ENCODE peak calls at places on chromosome X, in nine cellular contexts. R, D, P, Z, O, I, Y, C and G are unnamed samples.

GRCh38 chrX:32745323-32745722 is 466.0 kb downstream of the DMD start:
- DNase-seq in R (no peak), D (no peak), P (no peak), Z (no peak), O (no peak), I (peak), Y (no peak), C (no peak), G (peak)

GRCh38 chrX:49892552-49892951 is 13.3 kb downstream of the USP27X start:
- DNase-seq in R (no peak), D (no peak), P (no peak), Z (no peak), O (no peak), I (no peak), Y (no peak), C (no peak), G (no peak)

GRCh38 chrX:140110081-140110650 is 144.8 kb upstream of the CXorf66 start:
- DNase-seq in R (no peak), D (no peak), P (no peak), Z (no peak), O (no peak), I (no peak), Y (no peak), C (no peak), G (no peak)

GRCh38 chrX:69319376-69319775 is 154.1 kb upstream of the PJA1 start:
- DNase-seq in R (no peak), D (no peak), P (no peak), Z (no peak), O (no peak), I (no peak), Y (no peak), C (no peak), G (no peak)

GRCh38 chrX:9465380-9466114 is 689 bp downstream of the TBL1X start:
- DNase-seq in R (peak), D (no peak), P (peak), Z (no peak), O (no peak), I (no peak), Y (no peak), C (no peak), G (no peak)

GRCh38 chrX:111490683-111491082 is 20.8 kb upstream of the SERTM2 start:
- DNase-seq in R (no peak), D (no peak), P (no peak), Z (no peak), O (no peak), I (no peak), Y (no peak), C (peak), G (no peak)

GRCh38 chrX:42247241-42247640 is 323.9 kb upstream of the CASK start:
- DNase-seq in R (no peak), D (peak), P (no peak), Z (no peak), O (no peak), I (peak), Y (no peak), C (no peak), G (peak)

GRCh38 chrX:14851526-14851925 is 21.3 kb downstream of the FANCB start:
- DNase-seq in R (no peak), D (no peak), P (no peak), Z (no peak), O (no peak), I (no peak), Y (no peak), C (no peak), G (no peak)

GRCh38 chrX:129108936-129109335 is 414.4 kb downstream of the SMARCA1 start:
- DNase-seq in R (no peak), D (no peak), P (no peak), Z (no peak), O (no peak), I (no peak), Y (no peak), C (no peak), G (no peak)

GRCh38 chrX:72312311-72312940 is 6.7 kb upstream of the CITED1 start:
- DNase-seq in R (no peak), D (no peak), P (no peak), Z (no peak), O (no peak), I (no peak), Y (no peak), C (no peak), G (peak)

GRCh38 chrX:54208531-54208930 is 25.5 kb upstream of the FAM120C start:
- DNase-seq in R (no peak), D (peak), P (no peak), Z (no peak), O (no peak), I (peak), Y (no peak), C (no peak), G (peak)

GRCh38 chrX:41802958-41803357 is 79.0 kb downstream of the GPR82 start:
- DNase-seq in R (no peak), D (no peak), P (no peak), Z (no peak), O (no peak), I (no peak), Y (peak), C (no peak), G (no peak)

GRCh38 chrX:86379209-86379608 is 231.0 kb downstream of the DACH2 start:
- DNase-seq in R (no peak), D (no peak), P (no peak), Z (no peak), O (no peak), I (no peak), Y (no peak), C (no peak), G (no peak)

GRCh38 chrX:14039344-14039743 is 9.7 kb upstream of the GEMIN8 start:
- DNase-seq in R (peak), D (peak), P (no peak), Z (no peak), O (peak), I (peak), Y (no peak), C (peak), G (peak)

GRCh38 chrX:97366246-97366645 is 482.5 kb downstream of the RPA4 start:
- DNase-seq in R (no peak), D (no peak), P (no peak), Z (no peak), O (no peak), I (peak), Y (no peak), C (no peak), G (no peak)

GRCh38 chrX:68163446-68163845 is 269.8 kb downstream of the OPHN1 start:
- DNase-seq in R (no peak), D (peak), P (no peak), Z (no peak), O (no peak), I (peak), Y (no peak), C (no peak), G (no peak)

GRCh38 chrX:129932792-129933321 is 26.9 kb downstream of the UTP14A start:
- DNase-seq in R (peak), D (no peak), P (peak), Z (peak), O (peak), I (no peak), Y (peak), C (no peak), G (no peak)

GRCh38 chrX:97238632-97239031 is 354.9 kb downstream of the RPA4 start:
- DNase-seq in R (no peak), D (peak), P (no peak), Z (no peak), O (peak), I (peak), Y (no peak), C (no peak), G (peak)

GRCh38 chrX:135476378-135476777 is 44.1 kb upstream of the INTS6L start:
- DNase-seq in R (no peak), D (no peak), P (no peak), Z (no peak), O (no peak), I (no peak), Y (no peak), C (no peak), G (no peak)
- TF ChIP-seq CTCF in R (no peak), D (no peak), P (no peak), Z (no peak), O (no peak), I (no peak), Y (no peak), C (no peak), G (no peak)

DNA sequence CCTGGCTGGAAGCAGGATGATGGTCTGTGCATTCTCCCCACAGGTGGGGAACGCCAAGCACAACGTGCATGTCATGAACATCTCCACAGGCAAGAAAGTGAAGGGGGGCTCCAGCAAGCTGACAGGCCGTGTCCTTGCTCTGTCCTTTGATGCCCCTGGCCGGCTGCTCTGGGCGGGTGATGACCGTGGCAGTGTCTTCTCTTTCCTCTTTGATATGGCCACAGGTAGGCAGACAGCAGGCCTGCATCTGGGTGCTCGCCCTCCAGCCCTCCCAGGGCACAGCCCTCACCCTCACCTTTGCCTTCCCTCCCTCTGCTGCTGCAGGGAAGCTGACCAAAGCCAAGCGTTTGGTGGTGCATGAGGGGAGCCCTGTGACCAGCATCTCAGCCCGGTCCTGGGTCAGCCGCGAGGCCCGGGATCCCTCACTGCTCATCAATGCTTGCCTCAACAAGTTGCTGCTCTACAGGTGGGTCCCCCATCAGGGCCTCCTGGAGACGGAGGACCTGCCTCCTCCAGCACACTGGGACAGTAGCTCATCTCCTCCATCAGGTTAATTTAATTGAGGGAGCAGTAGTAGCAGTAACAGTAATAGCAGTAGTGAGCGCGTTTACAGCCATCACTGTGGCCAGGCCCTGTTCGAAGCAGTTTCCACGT is 4.6 kb downstream of the WDR13 start:
- DNase-seq in R (no peak), D (no peak), P (no peak), Z (no peak), O (no peak), I (no peak), Y (no peak), C (no peak), G (no peak)
- TF ChIP-seq CTCF in R (no peak), D (no peak), P (no peak), Z (no peak), O (no peak), I (no peak), Y (no peak), C (no peak), G (no peak)

GRCh38 chrX:16123222-16123786 is at the start of gene GRPR:
- DNase-seq in R (peak), D (peak), P (peak), Z (peak), O (peak), I (peak), Y (peak), C (peak), G (peak)
- TF ChIP-seq CTCF in R (peak), D (peak), P (peak), Z (peak), O (peak), I (peak), Y (peak), C (peak), G (peak)

GRCh38 chrX:153744210-153745066 is 19.6 kb upstream of the PLXNB3 start:
- DNase-seq in R (no peak), D (no peak), P (peak), Z (no peak), O (peak), I (no peak), Y (peak), C (peak), G (no peak)
- TF ChIP-seq CTCF in R (no peak), D (peak), P (no peak), Z (no peak), O (peak), I (peak), Y (peak), C (no peak), G (no peak)

GRCh38 chrX:113929004-113929403 is 654.9 kb upstream of the HTR2C start:
- DNase-seq in R (peak), D (peak), P (no peak), Z (no peak), O (peak), I (peak), Y (peak), C (peak), G (peak)
- TF ChIP-seq CTCF in R (peak), D (peak), P (no peak), Z (no peak), O (peak), I (peak), Y (peak), C (peak), G (peak)

GRCh38 chrX:80812176-80812575 is 2.5 kb upstream of the BRWD3 start:
- DNase-seq in R (peak), D (peak), P (no peak), Z (no peak), O (peak), I (peak), Y (peak), C (peak), G (peak)
- TF ChIP-seq CTCF in R (no peak), D (no peak), P (no peak), Z (no peak), O (no peak), I (peak), Y (peak), C (peak), G (no peak)

DNA sequence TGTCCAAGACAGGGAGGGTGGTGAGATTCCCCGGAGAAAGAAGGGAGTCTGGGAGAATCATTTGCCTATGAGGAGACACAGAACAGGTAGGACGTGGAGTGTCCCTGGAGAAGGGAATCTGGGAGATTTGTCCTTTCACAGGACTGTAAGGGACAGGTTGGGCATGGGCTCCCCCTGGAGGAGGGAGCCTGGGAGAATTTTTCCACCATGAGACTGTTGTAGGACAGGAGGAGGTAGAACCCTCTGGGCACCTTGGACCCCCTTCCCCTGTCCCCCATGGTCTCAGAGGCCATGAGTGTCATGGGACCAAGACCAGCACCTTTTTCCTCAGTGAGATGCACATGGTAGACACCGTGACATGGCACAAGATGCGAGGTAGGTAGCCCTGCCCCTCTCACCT is 2.8 kb downstream of the PORCN start:
- DNase-seq in R (peak), D (no peak), P (no peak), Z (no peak), O (peak), I (no peak), Y (no peak), C (no peak), G (no peak)
- TF ChIP-seq CTCF in R (no peak), D (peak), P (no peak), Z (no peak), O (peak), I (peak), Y (peak), C (peak), G (no peak)

DNA sequence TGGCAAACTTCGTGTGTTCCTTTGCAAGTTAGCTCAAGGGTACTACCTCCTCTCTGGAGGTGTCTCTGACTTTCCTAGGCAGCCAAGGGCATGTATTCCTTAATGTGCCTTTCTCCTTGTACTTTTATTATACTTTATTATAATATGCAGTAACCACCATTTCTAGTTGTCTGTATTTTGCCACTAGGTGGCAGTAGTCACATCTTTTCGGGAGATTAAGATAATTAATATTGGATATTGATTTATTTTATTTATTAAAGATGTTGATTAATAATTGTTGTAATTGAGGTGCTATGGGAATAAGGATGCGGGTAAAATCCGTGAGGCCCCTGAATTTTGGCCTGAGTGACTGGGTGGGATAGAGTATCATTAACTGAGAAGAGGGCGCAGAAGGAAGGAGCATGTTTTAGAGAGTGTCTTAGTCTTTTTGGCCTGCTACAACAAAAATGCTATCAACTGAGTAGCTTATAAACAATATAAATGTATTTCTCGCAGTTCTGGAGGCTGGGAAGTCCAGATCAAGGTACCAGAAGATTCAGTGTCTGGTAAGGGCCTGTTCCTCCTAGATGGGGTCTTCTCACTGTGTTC is 153.3 kb downstream of the TMEM164 start:
- DNase-seq in R (no peak), D (no peak), P (no peak), Z (no peak), O (peak), I (peak), Y (no peak), C (peak), G (peak)
- TF ChIP-seq CTCF in R (peak), D (peak), P (peak), Z (no peak), O (peak), I (peak), Y (peak), C (peak), G (peak)